ENCODE peak calls at places on chromosomes 4 and X, in five cellular contexts. J is immature natural killer cell; F is stimulated activated CD4-positive, alpha-beta T cell treated with anti-CD3 and anti-CD28 coated beads, Interleukin-4, amount 100 ng/mL, for 4 hours; T is iris pigment epithelial cell; D is sciatic nerve. C is an unnamed sample.

GRCh38 chrX:81202413-81202794 is 502 bp downstream of the SH3BGRL start:
- DNase-seq in T (no peak), J (no peak), D (no peak), F (no peak), C (no peak)

GRCh38 chr4:171919314-171919713 is 106.1 kb downstream of the GALNTL6 start:
- DNase-seq in T (no peak), F (no peak), D (no peak), J (no peak), C (no peak)

GRCh38 chr4:146053901-146054300 is 115.3 kb upstream of the ZNF827 start:
- DNase-seq in J (no peak), D (no peak), F (no peak), T (peak), C (no peak)

GRCh38 chr4:55079451-55080173 is 45.8 kb downstream of the KDR start:
- DNase-seq in J (no peak), T (no peak), D (no peak), F (no peak), C (no peak)

GRCh38 chr4:93645120-93645519 is 183.4 kb upstream of the ATOH1 start:
- DNase-seq in D (no peak), J (no peak), T (no peak), F (no peak), C (no peak)

GRCh38 chr4:24974252-24974580 is 56.5 kb downstream of the LGI2 start:
- DNase-seq in T (no peak), D (no peak), F (no peak), J (no peak), C (no peak)

GRCh38 chr4:146638801-146639351 is at the start of gene POU4F2:
- DNase-seq in J (no peak), D (no peak), F (no peak), T (peak), C (peak)

GRCh38 chrX:46567388-46567787 is 6.2 kb upstream of the CHST7 start:
- DNase-seq in J (no peak), F (no peak), D (no peak), T (no peak), C (no peak)

GRCh38 chr4:119300072-119300387 is 21.9 kb downstream of the FABP2 start:
- DNase-seq in T (peak), F (peak), J (no peak), D (peak), C (no peak)

GRCh38 chrX:72659726-72660125 is 54.4 kb downstream of the PHKA1 start:
- DNase-seq in F (no peak), J (no peak), T (no peak), D (no peak), C (no peak)

GRCh38 chrX:136138939-136139338 is 8.4 kb upstream of the FHL1 start:
- DNase-seq in D (no peak), F (no peak), J (no peak), T (no peak), C (no peak)

GRCh38 chr4:146981651-146982050 is 36.0 kb upstream of the TTC29 start:
- DNase-seq in D (no peak), J (no peak), F (no peak), T (peak), C (no peak)

GRCh38 chr4:145380123-145380522 is 101.5 kb upstream of the SMAD1 start:
- DNase-seq in J (no peak), F (no peak), D (no peak), T (no peak), C (no peak)

GRCh38 chr4:3115637-3116300 is 41.3 kb downstream of the HTT start:
- DNase-seq in F (no peak), J (no peak), T (peak), D (no peak), C (no peak)

GRCh38 chrX:920234-920799 is 289.7 kb downstream of the SHOX start:
- DNase-seq in T (peak), F (no peak), D (no peak), J (no peak), C (no peak)

GRCh38 chr4:1541449-1542225 is 135.4 kb upstream of the NKX1-1 start:
- DNase-seq in J (no peak), T (no peak), D (no peak), F (no peak), C (no peak)

GRCh38 chr4:7427326-7428260 is 7.1 kb downstream of the PSAPL1 start:
- DNase-seq in F (no peak), T (no peak), D (peak), J (no peak), C (no peak)

GRCh38 chrX:44068043-44068442 is 94.9 kb upstream of the NDP start:
- DNase-seq in F (no peak), D (no peak), J (no peak), T (no peak), C (no peak)

GRCh38 chrX:38221391-38221929 is 789 bp upstream of the SRPX start:
- DNase-seq in J (no peak), F (no peak), T (no peak), D (no peak), C (no peak)

GRCh38 chr4:145178740-145179139 is 1.6 kb downstream of the OTUD4 start:
- DNase-seq in J (peak), T (no peak), D (no peak), F (no peak), C (peak)

GRCh38 chr4:69025191-69025998 is 70.9 kb upstream of the UGT2B7 start:
- DNase-seq in F (no peak), D (no peak), J (no peak), T (peak), C (peak)

GRCh38 chr4:52051213-52051614 is at the start of gene SPATA18:
- DNase-seq in D (peak), T (peak), F (no peak), J (no peak), C (no peak)

GRCh38 chr4:173370130-173370476 is 651 bp upstream of the SAP30 start:
- DNase-seq in F (peak), T (no peak), D (peak), J (no peak), C (no peak)

GRCh38 chrX:103685396-103685795 is 1.1 kb downstream of the MORF4L2 start:
- DNase-seq in J (no peak), F (no peak), D (no peak), T (peak), C (no peak)

GRCh38 chr4:152640058-152640921 is 39.5 kb downstream of the TMEM154 start:
- DNase-seq in F (no peak), J (peak), T (no peak), D (no peak), C (peak)

GRCh38 chrX:13220916-13221315 is 98.9 kb downstream of the ATXN3L start:
- DNase-seq in T (peak), J (no peak), D (no peak), F (no peak), C (no peak)

GRCh38 chr4:142840516-142841123 is 5.5 kb downstream of the INPP4B start:
- DNase-seq in F (no peak), T (peak), D (no peak), J (no peak), C (no peak)

GRCh38 chr4:8526363-8526855 is 53.8 kb upstream of the GPR78 start:
- DNase-seq in T (no peak), J (no peak), D (no peak), F (no peak), C (no peak)

GRCh38 chrX:129449141-129449540 is 74.1 kb downstream of the SMARCA1 start:
- DNase-seq in D (no peak), F (no peak), T (no peak), J (peak), C (no peak)

GRCh38 chrX:113962338-113962737 is 621.5 kb upstream of the HTR2C start:
- DNase-seq in D (no peak), F (no peak), T (no peak), J (no peak), C (no peak)

GRCh38 chr4:74531952-74532794 is 87.2 kb downstream of the AREG start:
- DNase-seq in T (peak), F (no peak), D (no peak), J (peak), C (peak)

GRCh38 chrX:30938295-30938694 is 49.2 kb upstream of the TAB3 start:
- DNase-seq in F (no peak), T (no peak), D (no peak), J (no peak), C (no peak)